ENCODE peak calls at places on chromosomes 3 and 15, in nine cellular contexts. G is brain microvascular endothelial cell, F is DND-41, D is gastrocnemius medialis, Z is astrocyte, O is body of pancreas, S is adrenal gland, Q is transverse colon, Y is GM23338. U is an unnamed sample. For H3K27me3, the result is how much of the 10 kb centered on the place peaks cover.

GRCh38 chr15:51589881-51590570 is 32.5 kb downstream of the DMXL2 start:
- DNase-seq in G (no peak), F (no peak), D (no peak), Z (no peak), O (no peak), S (no peak), Q (no peak), Y (no peak), U (no peak)

GRCh38 chr3:126130081-126130855 is 46.3 kb upstream of the SLC41A3 start:
- DNase-seq in G (no peak), F (no peak), D (peak), Z (no peak), O (peak), S (peak), Q (peak), Y (no peak), U (peak)

GRCh38 chr3:19825175-19825574 is 108.8 kb downstream of the EFHB start:
- DNase-seq in G (no peak), F (no peak), D (no peak), Z (no peak), O (no peak), S (no peak), Q (no peak), Y (no peak), U (no peak)

GRCh38 chr3:195770081-195770840 is 41.5 kb downstream of the MUC4 start:
- DNase-seq in G (no peak), F (no peak), D (no peak), Z (no peak), O (no peak), S (peak), Q (no peak), Y (no peak), U (no peak)

GRCh38 chr3:127589600-127590281 is 792 bp downstream of the TPRA1 start:
- DNase-seq in G (no peak), F (peak), D (no peak), Z (no peak), O (peak), S (peak), Q (peak), Y (no peak), U (peak)

GRCh38 chr3:10529809-10530208 is 24.4 kb upstream of the ATP2B2 start:
- DNase-seq in G (no peak), F (no peak), D (no peak), Z (no peak), O (no peak), S (no peak), Q (no peak), Y (no peak), U (no peak)

GRCh38 chr3:134667956-134668355 is 17.1 kb upstream of the KY start:
- DNase-seq in G (no peak), F (no peak), D (no peak), Z (no peak), O (no peak), S (no peak), Q (no peak), Y (no peak), U (no peak)

GRCh38 chr15:44087578-44088190 is 107.4 kb downstream of the FRMD5 start:
- DNase-seq in G (peak), F (no peak), D (no peak), Z (peak), O (no peak), S (no peak), Q (no peak), Y (no peak), U (no peak)

GRCh38 chr3:135752851-135753250 is 212.7 kb upstream of the PPP2R3A start:
- DNase-seq in G (no peak), F (peak), D (no peak), Z (no peak), O (no peak), S (no peak), Q (no peak), Y (peak), U (no peak)

GRCh38 chr3:42163622-42164244 is 72.6 kb downstream of the TRAK1 start:
- DNase-seq in G (no peak), F (peak), D (no peak), Z (no peak), O (no peak), S (no peak), Q (no peak), Y (no peak), U (no peak)

GRCh38 chr15:71962537-71962936 is 152.2 kb downstream of the NR2E3 start:
- DNase-seq in G (no peak), F (no peak), D (no peak), Z (no peak), O (no peak), S (no peak), Q (no peak), Y (no peak), U (no peak)

GRCh38 chr15:72203507-72203837 is 5.9 kb upstream of the GRAMD2A start:
- DNase-seq in G (peak), F (no peak), D (peak), Z (peak), O (peak), S (peak), Q (no peak), Y (no peak), U (peak)

GRCh38 chr3:33202581-33203457 is 15.8 kb downstream of the SUSD5 start:
- DNase-seq in G (no peak), F (no peak), D (no peak), Z (peak), O (no peak), S (no peak), Q (peak), Y (no peak), U (peak)

GRCh38 chr3:69451594-69451993 is 65.7 kb upstream of the FRMD4B start:
- DNase-seq in G (no peak), F (no peak), D (no peak), Z (no peak), O (no peak), S (no peak), Q (no peak), Y (peak), U (no peak)

GRCh38 chr15:99718421-99718820 is 14.8 kb downstream of the LYSMD4 start:
- DNase-seq in G (no peak), F (no peak), D (peak), Z (no peak), O (no peak), S (no peak), Q (no peak), Y (no peak), U (no peak)

GRCh38 chr15:70720228-70721016 is 42.9 kb downstream of the UACA start:
- DNase-seq in G (no peak), F (no peak), D (no peak), Z (no peak), O (no peak), S (no peak), Q (no peak), Y (no peak), U (no peak)

GRCh38 chr3:45976191-45977091 is 19.2 kb downstream of the FYCO1 start:
- DNase-seq in G (no peak), F (peak), D (no peak), Z (no peak), O (no peak), S (no peak), Q (no peak), Y (no peak), U (no peak)

GRCh38 chr3:18716821-18717220 is 291.7 kb upstream of the SATB1 start:
- DNase-seq in G (no peak), F (no peak), D (no peak), Z (peak), O (no peak), S (no peak), Q (no peak), Y (no peak), U (no peak)

GRCh38 chr15:101060576-101061551 is 141.7 kb downstream of the LRRK1 start:
- DNase-seq in G (no peak), F (no peak), D (no peak), Z (no peak), O (no peak), S (no peak), Q (peak), Y (no peak), U (no peak)

GRCh38 chr3:197750396-197750831 is 731 bp downstream of the FYTTD1 start:
- DNase-seq in G (peak), F (peak), D (peak), Z (peak), O (peak), S (peak), Q (peak), Y (peak), U (peak)

GRCh38 chr3:127442551-127442950 is 148.0 kb downstream of the TPRA1 start:
- DNase-seq in G (no peak), F (no peak), D (no peak), Z (no peak), O (peak), S (no peak), Q (no peak), Y (no peak), U (peak)

GRCh38 chr3:14803101-14803980 is 15.4 kb upstream of the FGD5 start:
- DNase-seq in G (peak), F (peak), D (no peak), Z (no peak), O (no peak), S (no peak), Q (peak), Y (peak), U (no peak)

GRCh38 chr3:25339220-25339619 is 88.8 kb upstream of the RARB start:
- DNase-seq in G (no peak), F (no peak), D (no peak), Z (peak), O (no peak), S (no peak), Q (no peak), Y (no peak), U (no peak)

GRCh38 chr15:101054991-101055390 is 135.8 kb downstream of the LRRK1 start:
- DNase-seq in G (no peak), F (no peak), D (no peak), Z (no peak), O (no peak), S (no peak), Q (no peak), Y (no peak), U (no peak)

GRCh38 chr15:42621386-42621785 is 46.0 kb downstream of the STARD9 start:
- DNase-seq in G (no peak), F (no peak), D (no peak), Z (no peak), O (no peak), S (no peak), Q (no peak), Y (no peak), U (no peak)

GRCh38 chr3:182596673-182597410 is 196.5 kb upstream of the ATP11B start:
- DNase-seq in G (no peak), F (no peak), D (no peak), Z (no peak), O (no peak), S (no peak), Q (no peak), Y (no peak), U (no peak)

GRCh38 chr3:193297421-193297820 is 56.4 kb downstream of the PLAAT1 start:
- DNase-seq in G (no peak), F (no peak), D (no peak), Z (peak), O (no peak), S (no peak), Q (no peak), Y (no peak), U (no peak)

GRCh38 chr3:152348436-152349177 is 79.9 kb downstream of the MBNL1 start:
- DNase-seq in G (no peak), F (no peak), D (no peak), Z (peak), O (no peak), S (no peak), Q (no peak), Y (no peak), U (no peak)

GRCh38 chr3:140898340-140899180 is 43.1 kb upstream of the SLC25A36 start:
- DNase-seq in G (peak), F (peak), D (no peak), Z (peak), O (peak), S (peak), Q (no peak), Y (peak), U (no peak)

GRCh38 chr15:78069630-78070029 is 7.9 kb downstream of the TBC1D2B start:
- DNase-seq in G (no peak), F (no peak), D (no peak), Z (no peak), O (no peak), S (no peak), Q (no peak), Y (no peak), U (no peak)

GRCh38 chr15:29687204-29687768 is 135.0 kb downstream of the TJP1 start:
- DNase-seq in G (no peak), F (no peak), D (no peak), Z (no peak), O (peak), S (no peak), Q (peak), Y (no peak), U (no peak)

GRCh38 chr3:171429635-171430034 is 30.6 kb downstream of the TNIK start:
- DNase-seq in G (no peak), F (no peak), D (no peak), Z (no peak), O (no peak), S (no peak), Q (no peak), Y (peak), U (no peak)

GRCh38 chr3:186544281-186544680 is at the start of gene CRYGS:
- DNase-seq in G (no peak), F (no peak), D (no peak), Z (no peak), O (no peak), S (no peak), Q (no peak), Y (no peak), U (no peak)

GRCh38 chr3:43378066-43378935 is 92.0 kb downstream of the SNRK start:
- DNase-seq in G (peak), F (peak), D (peak), Z (peak), O (peak), S (no peak), Q (peak), Y (peak), U (no peak)
- TF ChIP-seq CTCF in G (peak), F (peak), D (peak), Z (peak), O (peak), S (peak), Q (peak), Y (peak), U (peak)

GRCh38 chr3:190012314-190012782 is 108.3 kb downstream of the P3H2 start:
- DNase-seq in G (peak), F (no peak), D (no peak), Z (peak), O (no peak), S (no peak), Q (no peak), Y (peak), U (no peak)

GRCh38 chr3:190013943-190014924 is 106.5 kb downstream of the P3H2 start:
- DNase-seq in G (no peak), F (no peak), D (no peak), Z (peak), O (no peak), S (no peak), Q (no peak), Y (peak), U (no peak)

GRCh38 chr3:190010486-190010885 is 110.2 kb downstream of the P3H2 start:
- DNase-seq in G (no peak), F (no peak), D (no peak), Z (no peak), O (no peak), S (no peak), Q (no peak), Y (no peak), U (no peak)

GRCh38 chr3:190014940-190015339 is 105.8 kb downstream of the P3H2 start:
- DNase-seq in G (no peak), F (no peak), D (no peak), Z (no peak), O (no peak), S (no peak), Q (no peak), Y (no peak), U (no peak)

GRCh38 chr3:190012784-190013183 is 107.9 kb downstream of the P3H2 start:
- DNase-seq in G (no peak), F (no peak), D (no peak), Z (peak), O (no peak), S (no peak), Q (no peak), Y (no peak), U (no peak)
- H3K4me3 ChIP-seq in G (no peak), F (no peak), D (no peak), Z (no peak), O (no peak), S (no peak), Q (no peak), Y (no peak), U (no peak)

GRCh38 chr3:66142079-66142478 is 78.7 kb upstream of the SLC25A26 start:
- DNase-seq in G (no peak), F (no peak), D (no peak), Z (no peak), O (no peak), S (no peak), Q (no peak), Y (no peak), U (no peak)
- H3K27me3 ChIP-seq in G (under half), F (under half), D (under half), Z (under half), O (under half), S (under half), Q (under half), Y (under half), U (under half)

GRCh38 chr3:65689436-65689835 is 349.3 kb downstream of the MAGI1 start:
- DNase-seq in G (no peak), F (no peak), D (no peak), Z (no peak), O (no peak), S (no peak), Q (no peak), Y (peak), U (no peak)
- TF ChIP-seq CTCF in G (peak), F (no peak), D (no peak), Z (no peak), O (no peak), S (no peak), Q (no peak), Y (peak), U (no peak)

DNA sequence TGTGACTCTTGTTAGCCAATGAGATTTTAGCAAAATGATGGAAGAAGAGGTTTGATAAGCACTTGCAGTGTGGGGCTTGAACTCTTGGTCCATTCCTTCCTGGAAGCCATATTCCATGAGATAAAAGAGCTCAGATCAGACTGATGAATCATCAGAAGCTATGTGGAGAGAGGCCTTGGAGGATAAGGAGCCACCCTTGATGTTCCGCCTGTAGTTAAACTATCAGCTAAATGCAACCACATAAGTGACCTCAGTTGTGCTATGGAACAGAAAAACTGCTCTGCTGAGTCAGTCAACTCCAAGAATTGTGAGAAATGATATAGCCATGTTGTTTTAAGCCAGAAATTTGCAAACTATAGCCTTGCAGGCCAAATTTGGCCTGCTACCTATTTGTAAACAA is 27.7 kb upstream of the GAP43 start:
- DNase-seq in G (peak), F (no peak), D (no peak), Z (peak), O (no peak), S (no peak), Q (no peak), Y (no peak), U (no peak)
- H3K4me3 ChIP-seq in G (no peak), F (no peak), D (no peak), Z (no peak), O (no peak), S (no peak), Q (no peak), Y (no peak), U (no peak)

GRCh38 chr3:147418352-147418751 is 9.2 kb downstream of the ZIC1 start:
- DNase-seq in G (peak), F (no peak), D (no peak), Z (no peak), O (no peak), S (no peak), Q (no peak), Y (no peak), U (no peak)
- H3K27me3 ChIP-seq in G (under half), F (under half), D (under half), Z (under half), O (under half), S (half or more), Q (half or more), Y (half or more), U (half or more)